ENCODE peak calls at places on chromosomes 13 and 19, in nine cellular contexts. U is Peyer's patch, R is IMR-90, P is tibial nerve, I is adrenal gland, Y is uterus, T is sigmoid colon, V is A549, D is stomach. C is an unnamed sample.

GRCh38 chr19:34664168-34664567 is 12.8 kb downstream of the SCGB2B2 start:
- DNase-seq in U (no peak), R (no peak), P (no peak), I (peak; percentile 51), Y (no peak), T (no peak), V (no peak), D (no peak), C (no peak)

GRCh38 chr13:93304868-93305613 is 78.4 kb downstream of the GPC6 start:
- DNase-seq in U (no peak), R (no peak), P (no peak), I (no peak), Y (no peak), T (no peak), V (no peak), D (no peak), C (no peak)

GRCh38 chr19:33394006-33394722 is 20.7 kb downstream of the CEBPG start:
- DNase-seq in U (peak; percentile 58), R (peak; percentile 69), P (peak; percentile 57), I (no peak), Y (peak; percentile 78), T (peak; percentile 86), V (no peak), D (no peak), C (peak; percentile 86)

GRCh38 chr13:28978574-28978973 is 158.4 kb downstream of the MTUS2 start:
- DNase-seq in U (no peak), R (no peak), P (no peak), I (no peak), Y (no peak), T (no peak), V (no peak), D (no peak), C (no peak)

GRCh38 chr13:46232281-46232680 is 20.6 kb downstream of the LRRC63 start:
- DNase-seq in U (no peak), R (peak; percentile 1), P (no peak), I (no peak), Y (no peak), T (no peak), V (no peak), D (no peak), C (no peak)

GRCh38 chr19:46859637-46860124 is 1.1 kb upstream of the ARHGAP35 start:
- DNase-seq in U (no peak), R (peak; percentile 55), P (peak; percentile 84), I (peak; percentile 73), Y (peak; percentile 78), T (peak; percentile 94), V (peak; percentile 87), D (peak; percentile 46), C (no peak)

GRCh38 chr13:27006519-27007161 is 165.0 kb downstream of the USP12 start:
- DNase-seq in U (peak; percentile 63), R (peak; percentile 12), P (no peak), I (no peak), Y (no peak), T (peak; percentile 70), V (no peak), D (peak; percentile 54), C (peak; percentile 71)

GRCh38 chr19:45645631-45646344 is 6.6 kb upstream of the EML2 start:
- DNase-seq in U (peak; percentile 73), R (peak; percentile 80), P (no peak), I (peak; percentile 70), Y (peak; percentile 28), T (peak; percentile 86), V (peak; percentile 99), D (peak; percentile 88), C (peak; percentile 73)

GRCh38 chr19:46016426-46017094 is 6.3 kb downstream of the PGLYRP1 start:
- DNase-seq in U (peak; percentile 91), R (peak; percentile 68), P (peak; percentile 64), I (peak; percentile 81), Y (peak; percentile 82), T (peak; percentile 87), V (peak; percentile 84), D (peak; percentile 85), C (peak; percentile 93)

GRCh38 chr13:76885203-76886004 is 801 bp downstream of the KCTD12 start:
- DNase-seq in U (peak; percentile 73), R (peak; percentile 61), P (peak; percentile 68), I (peak; percentile 76), Y (peak; percentile 74), T (peak; percentile 90), V (peak; percentile 19), D (peak; percentile 73), C (peak; percentile 88)

GRCh38 chr13:82803341-82803740 is 1078.9 kb downstream of the SLITRK1 start:
- DNase-seq in U (no peak), R (no peak), P (no peak), I (no peak), Y (no peak), T (no peak), V (no peak), D (no peak), C (no peak)

GRCh38 chr19:46975011-46975917 is 44.4 kb upstream of the NPAS1 start:
- DNase-seq in U (no peak), R (no peak), P (no peak), I (no peak), Y (no peak), T (no peak), V (no peak), D (no peak), C (no peak)

GRCh38 chr19:8017808-8018207 is 12.4 kb upstream of the ELAVL1 start:
- DNase-seq in U (peak; percentile 78), R (no peak), P (no peak), I (no peak), Y (no peak), T (no peak), V (no peak), D (no peak), C (no peak)

GRCh38 chr13:92649140-92649813 is 577.3 kb upstream of the GPC6 start:
- DNase-seq in U (no peak), R (no peak), P (no peak), I (no peak), Y (no peak), T (no peak), V (no peak), D (no peak), C (no peak)

GRCh38 chr19:48190288-48191284 is 20.1 kb downstream of the ZSWIM9 start:
- DNase-seq in U (no peak), R (peak; percentile 82), P (no peak), I (peak; percentile 86), Y (no peak), T (peak; percentile 29), V (no peak), D (peak; percentile 61), C (peak; percentile 90)

GRCh38 chr13:21106089-21106488 is 44.7 kb upstream of the LATS2 start:
- DNase-seq in U (no peak), R (peak; percentile 74), P (no peak), I (no peak), Y (no peak), T (no peak), V (no peak), D (no peak), C (no peak)

GRCh38 chr13:112213467-112214245 is 146.7 kb downstream of the SOX1 start:
- DNase-seq in U (peak; percentile 79), R (no peak), P (no peak), I (no peak), Y (no peak), T (no peak), V (no peak), D (peak; percentile 40), C (peak; percentile 68)
- TF ChIP-seq CTCF in U (no peak), R (no peak), P (no peak), I (no peak), Y (no peak), T (no peak), V (no peak), D (no peak), C (no peak)

GRCh38 chr19:37975071-37975470 is 68.1 kb downstream of the SIPA1L3 start:
- DNase-seq in U (peak; percentile 20), R (no peak), P (no peak), I (no peak), Y (no peak), T (peak; percentile 20), V (no peak), D (no peak), C (no peak)

GRCh38 chr19:37970699-37971098 is 63.7 kb downstream of the SIPA1L3 start:
- DNase-seq in U (peak; percentile 5), R (no peak), P (no peak), I (no peak), Y (no peak), T (peak; percentile 30), V (no peak), D (no peak), C (no peak)

GRCh38 chr19:37973666-37974065 is 66.7 kb downstream of the SIPA1L3 start:
- DNase-seq in U (peak; percentile 15), R (peak; percentile 75), P (no peak), I (no peak), Y (no peak), T (no peak), V (no peak), D (no peak), C (no peak)

GRCh38 chr19:37975596-37976515 is 68.8 kb downstream of the SIPA1L3 start:
- DNase-seq in U (peak; percentile 19), R (no peak), P (no peak), I (no peak), Y (no peak), T (peak; percentile 45), V (no peak), D (no peak), C (no peak)

GRCh38 chr19:37972803-37973202 is 65.8 kb downstream of the SIPA1L3 start:
- DNase-seq in U (no peak), R (no peak), P (no peak), I (no peak), Y (no peak), T (no peak), V (no peak), D (no peak), C (no peak)
- H3K27ac ChIP-seq in U (no peak overlapping the region), R (no peak overlapping the region), P (no peak overlapping the region), I (no peak overlapping the region), Y (no peak overlapping the region), T (no peak overlapping the region), V (no peak overlapping the region), D (no peak overlapping the region), C (no peak overlapping the region)

DNA sequence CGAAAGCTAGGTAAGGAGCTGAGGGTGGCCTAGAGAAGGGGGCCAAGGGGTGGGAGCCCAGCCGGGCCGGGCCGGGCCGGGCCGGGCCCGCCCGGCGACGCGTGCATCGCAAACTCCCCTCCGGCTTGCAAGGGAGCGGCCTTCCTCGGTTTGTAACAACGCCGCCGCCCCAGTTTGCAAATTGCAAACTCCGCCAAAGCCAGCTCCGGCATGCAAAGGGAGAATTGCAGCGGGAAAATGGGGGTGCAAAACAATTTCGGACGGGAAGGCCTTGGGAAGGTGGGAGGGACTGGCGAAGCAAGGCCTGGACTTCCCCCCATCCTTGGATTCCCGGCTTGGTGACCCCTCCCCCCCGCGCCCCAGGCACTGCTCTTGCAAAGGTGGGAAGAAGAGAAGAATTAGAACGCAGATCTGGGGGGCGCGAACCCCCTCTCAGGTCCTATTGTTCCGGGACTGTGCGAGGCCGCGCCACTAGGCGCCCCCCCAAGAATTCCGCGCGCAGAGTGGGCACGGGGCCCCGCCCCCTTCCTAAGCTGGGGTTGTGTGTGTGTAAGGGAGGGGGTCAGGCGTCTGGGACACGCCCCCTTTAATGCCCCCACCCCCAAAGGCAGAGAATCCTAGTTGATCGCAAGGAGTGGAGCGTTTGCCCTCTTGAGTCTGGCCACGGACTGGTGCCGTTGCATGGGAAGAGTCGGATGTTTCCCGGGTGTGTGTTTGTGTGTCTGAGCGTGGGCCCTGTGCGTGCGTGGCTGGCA is 926 bp downstream of the PRR12 start:
- DNase-seq in U (peak; percentile 64), R (peak; percentile 26), P (no peak), I (peak; percentile 59), Y (peak; percentile 55), T (peak; percentile 74), V (peak; percentile 84), D (peak; percentile 40), C (peak; percentile 89)
- TF ChIP-seq POLR2A in U (no peak), R (no peak), P (no peak), I (no peak), Y (peak; percentile 11), T (no peak), V (no peak), D (no peak), C (no peak)

GRCh38 chr19:38402967-38403674 is at the start of gene FAM98C:
- DNase-seq in U (peak; percentile 99), R (peak; percentile 92), P (peak; percentile 92), I (peak; percentile 96), Y (peak; percentile 98), T (peak; percentile 98), V (peak; percentile 100), D (peak; percentile 98), C (peak; percentile 96)
- TF ChIP-seq CTCF in U (peak; percentile 99), R (peak; percentile 98), P (peak; percentile 100), I (peak; percentile 99), Y (peak; percentile 99), T (peak; percentile 96), V (peak; percentile 100), D (peak; percentile 93), C (peak; percentile 99)